ENCODE peak calls at places on chromosomes 1 and 21, in six cellular contexts. Y is heart left ventricle, D is tibial nerve, Z is K562, M is sigmoid colon, V is IMR-90. T is an unnamed sample.

GRCh38 chr1:22839806-22840205 is 129.2 kb downstream of the EPHB2 start:
- DNase-seq in Y (no peak), D (no peak), Z (no peak), M (no peak), V (no peak), T (no peak)

GRCh38 chr1:210263963-210264362 is 31.4 kb downstream of the SERTAD4 start:
- DNase-seq in Y (no peak), D (no peak), Z (no peak), M (no peak), V (no peak), T (no peak)

GRCh38 chr1:118142546-118142945 is 42.5 kb downstream of the SPAG17 start:
- DNase-seq in Y (no peak), D (no peak), Z (no peak), M (no peak), V (no peak), T (no peak)

GRCh38 chr1:43706598-43707190 is 642 bp upstream of the ST3GAL3 start:
- DNase-seq in Y (no peak), D (no peak), Z (no peak), M (no peak), V (no peak), T (no peak)

GRCh38 chr1:44798481-44799365 is 1.5 kb upstream of the PLK3 start:
- DNase-seq in Y (peak), D (peak), Z (no peak), M (peak), V (no peak), T (peak)

GRCh38 chr1:81873946-81874345 is 73.2 kb downstream of the ADGRL2 start:
- DNase-seq in Y (no peak), D (no peak), Z (no peak), M (no peak), V (no peak), T (no peak)

GRCh38 chr1:19684677-19685076 is 20.0 kb downstream of the HTR6 start:
- DNase-seq in Y (no peak), D (no peak), Z (no peak), M (no peak), V (no peak), T (no peak)

GRCh38 chr1:117607471-117607870 is 1.6 kb downstream of the TENT5C start:
- DNase-seq in Y (peak), D (no peak), Z (no peak), M (no peak), V (no peak), T (peak)

GRCh38 chr1:12171206-12172041 is 4.6 kb downstream of the TNFRSF1B start:
- DNase-seq in Y (no peak), D (no peak), Z (no peak), M (no peak), V (no peak), T (no peak)

GRCh38 chr1:224435318-224435763 is 744 bp upstream of the WDR26 start:
- DNase-seq in Y (no peak), D (no peak), Z (peak), M (no peak), V (peak), T (no peak)

GRCh38 chr1:182703539-182703938 is 19.2 kb upstream of the RGS8 start:
- DNase-seq in Y (no peak), D (no peak), Z (no peak), M (no peak), V (no peak), T (no peak)

GRCh38 chr1:47676311-47677054 is 238.6 kb downstream of the FOXD2 start:
- DNase-seq in Y (no peak), D (no peak), Z (no peak), M (peak), V (no peak), T (no peak)

GRCh38 chr21:44815225-44815624 is 2.6 kb downstream of the SUMO3 start:
- DNase-seq in Y (no peak), D (no peak), Z (no peak), M (peak), V (no peak), T (no peak)

GRCh38 chr21:42463861-42464515 is 32.0 kb downstream of the RSPH1 start:
- DNase-seq in Y (no peak), D (no peak), Z (no peak), M (no peak), V (peak), T (no peak)

GRCh38 chr1:63155437-63155836 is 166.9 kb upstream of the FOXD3 start:
- DNase-seq in Y (no peak), D (no peak), Z (no peak), M (no peak), V (no peak), T (no peak)

GRCh38 chr1:197423006-197423405 is 155.0 kb downstream of the CRB1 start:
- DNase-seq in Y (no peak), D (no peak), Z (no peak), M (no peak), V (peak), T (no peak)

GRCh38 chr1:1371741-1372711 is 3.0 kb downstream of the AURKAIP1 start:
- DNase-seq in Y (peak), D (no peak), Z (peak), M (peak), V (peak), T (peak)

GRCh38 chr1:92080128-92080985 is at the start of gene BTBD8:
- DNase-seq in Y (peak), D (peak), Z (peak), M (peak), V (peak), T (peak)
- H3K27ac ChIP-seq in Y (peak), D (peak), Z (peak), M (peak), V (peak), T (peak)

GRCh38 chr1:173429517-173430477 is 47.3 kb upstream of the PRDX6 start:
- DNase-seq in Y (peak), D (peak), Z (peak), M (peak), V (peak), T (peak)
- TF ChIP-seq POLR2A in Y (peak), D (no peak), Z (peak), M (no peak), V (no peak), T (peak)

GRCh38 chr1:38239258-38239657 is 192.7 kb upstream of the POU3F1 start:
- DNase-seq in Y (no peak), D (no peak), Z (no peak), M (no peak), V (no peak), T (no peak)
- TF ChIP-seq CTCF in Y (no peak), D (no peak), Z (no peak), M (no peak), V (no peak), T (no peak)

GRCh38 chr1:217540321-217540720 is 90.6 kb downstream of the GPATCH2 start:
- DNase-seq in Y (no peak), D (no peak), Z (no peak), M (no peak), V (no peak), T (no peak)
- H3K27ac ChIP-seq in Y (no peak), D (no peak), Z (no peak), M (no peak), V (no peak), T (no peak)

DNA sequence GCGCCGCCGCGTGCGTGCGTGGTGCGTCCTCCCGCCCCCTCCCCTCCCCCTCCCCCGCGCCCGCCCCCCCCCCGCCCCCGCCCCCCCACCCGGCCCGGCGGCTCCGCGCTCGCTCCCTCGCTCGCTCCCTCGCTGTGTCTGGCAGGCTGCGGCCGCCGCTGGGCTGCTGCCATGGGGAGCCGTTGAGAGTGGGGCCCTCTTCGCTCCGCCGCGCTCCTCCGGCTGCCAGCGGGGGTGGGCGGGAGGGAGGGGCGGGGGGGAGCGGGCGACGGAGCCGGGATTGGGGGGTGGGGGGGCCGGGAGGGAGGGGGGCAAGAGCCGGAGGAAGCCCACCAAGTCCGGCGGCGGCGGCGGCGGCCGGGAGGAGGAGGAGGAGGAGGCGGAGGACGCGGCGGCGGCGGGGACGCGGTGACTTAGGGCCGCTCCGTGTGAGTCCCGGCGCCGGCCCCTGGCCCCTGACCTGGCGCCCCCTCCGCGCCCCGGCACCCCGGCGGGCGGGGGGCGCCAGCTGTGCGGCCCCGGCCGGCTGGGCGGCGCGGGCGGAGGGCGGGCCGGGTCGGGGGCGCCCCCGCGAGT is 2.4 kb upstream of the ZBTB18 start:
- DNase-seq in Y (no peak), D (no peak), Z (no peak), M (no peak), V (no peak), T (no peak)
- TF ChIP-seq POLR2A in Y (no peak), D (no peak), Z (no peak), M (no peak), V (no peak), T (no peak)

T was measured in ovary.